ENCODE peak calls at places on chromosomes 1 and 21, in five cellular contexts. Z is H54, G is C1 segment of cervical spinal cord, P is HuH-7, N is GOT3. Y is an unnamed sample.
A peak's percentile ranks its signal among the peaks of the same experiment; 100 is the strongest.

GRCh38 chr21:36567216-36567917 is 87.4 kb upstream of the CLDN14 start:
- DNase-seq in N (no peak), P (no peak), Z (no peak), G (no peak), Y (no peak)

GRCh38 chr21:46037338-46038325 is 56.1 kb downstream of the COL6A1 start:
- DNase-seq in G (no peak), Z (no peak), N (no peak), P (no peak), Y (no peak)

GRCh38 chr21:29287383-29287782 is 11.3 kb upstream of the BACH1 start:
- DNase-seq in Z (no peak), N (no peak), P (no peak), G (no peak), Y (no peak)

GRCh38 chr1:104648269-104648691 is 898.6 kb downstream of the AMY1C start:
- DNase-seq in G (no peak), N (no peak), Z (peak; percentile 1), P (peak; percentile 25), Y (peak; percentile 69)

GRCh38 chr21:31201548-31201947 is 142.5 kb downstream of the TIAM1 start:
- DNase-seq in P (no peak), Z (no peak), G (no peak), N (no peak), Y (peak; percentile 18)

GRCh38 chr1:93207211-93207610 is 26.7 kb downstream of the CCDC18 start:
- DNase-seq in G (no peak), Z (no peak), N (no peak), P (no peak), Y (no peak)

GRCh38 chr1:118947790-118948189 is 40.4 kb downstream of the TBX15 start:
- DNase-seq in N (no peak), Z (peak; percentile 28), P (no peak), G (no peak), Y (peak; percentile 63)

GRCh38 chr1:70066711-70067110 is 138.7 kb downstream of the LRRC40 start:
- DNase-seq in G (no peak), P (no peak), N (no peak), Z (no peak), Y (no peak)

GRCh38 chr1:205585169-205585834 is 46.5 kb downstream of the ELK4 start:
- DNase-seq in N (no peak), Z (no peak), G (no peak), P (no peak), Y (no peak)

GRCh38 chr1:54885863-54886723 is 902 bp downstream of the DHCR24 start:
- DNase-seq in Z (no peak), P (no peak), N (no peak), G (no peak), Y (peak; percentile 79)

GRCh38 chr1:59194621-59195020 is 102.3 kb upstream of the FGGY start:
- DNase-seq in N (no peak), Z (no peak), G (no peak), P (no peak), Y (peak; percentile 5)

GRCh38 chr1:223513309-223513708 is 120.1 kb downstream of the CCDC185 start:
- DNase-seq in P (no peak), N (no peak), G (no peak), Z (no peak), Y (no peak)

GRCh38 chr21:44800103-44800502 is 1.5 kb downstream of the UBE2G2 start:
- DNase-seq in P (no peak), N (no peak), Z (no peak), G (no peak), Y (peak; percentile 35)

GRCh38 chr1:9728451-9729295 is 77.1 kb downstream of the PIK3CD start:
- DNase-seq in N (no peak), G (no peak), P (no peak), Z (no peak), Y (no peak)

GRCh38 chr1:160108888-160109662 is 6.5 kb upstream of the ATP1A2 start:
- DNase-seq in G (no peak), Z (peak; percentile 62), P (peak; percentile 41), N (no peak), Y (peak; percentile 70)

GRCh38 chr21:46210378-46211136 is 18.0 kb downstream of the LSS start:
- DNase-seq in N (no peak), P (peak; percentile 29), G (no peak), Z (no peak), Y (no peak)